ENCODE peak calls at places on chromosome 21, in eight cellular contexts. F, X, A, O, R, Q, T and D are unnamed samples.

GRCh38 chr21:32940079-32941014 is 85.4 kb upstream of the OLIG2 start:
- DNase-seq in F (peak; percentile 5), X (no peak), A (peak; percentile 16), O (no peak), R (peak; percentile 19), Q (no peak), T (no peak), D (peak; percentile 56)

GRCh38 chr21:38995071-38995669 is 188.1 kb downstream of the PSMG1 start:
- DNase-seq in F (no peak), X (no peak), A (no peak), O (no peak), R (no peak), Q (no peak), T (no peak), D (no peak)

GRCh38 chr21:41768371-41769042 is 1.7 kb upstream of the RIPK4 start:
- DNase-seq in F (peak; percentile 28), X (no peak), A (no peak), O (peak; percentile 75), R (peak; percentile 10), Q (peak; percentile 75), T (no peak), D (peak; percentile 96)

GRCh38 chr21:17673261-17674020 is 60.7 kb upstream of the BTG3 start:
- DNase-seq in F (peak; percentile 10), X (no peak), A (no peak), O (no peak), R (no peak), Q (no peak), T (no peak), D (no peak)

GRCh38 chr21:38806942-38807284 is 1.2 kb downstream of the ETS2 start:
- DNase-seq in F (no peak), X (no peak), A (no peak), O (no peak), R (no peak), Q (no peak), T (no peak), D (no peak)

GRCh38 chr21:34365794-34366193 is 2.0 kb downstream of the KCNE2 start:
- DNase-seq in F (no peak), X (no peak), A (no peak), O (no peak), R (no peak), Q (no peak), T (no peak), D (no peak)

GRCh38 chr21:43206231-43207042 is 37.6 kb downstream of the CRYAA start:
- DNase-seq in F (no peak), X (peak; percentile 38), A (no peak), O (peak; percentile 54), R (no peak), Q (peak; percentile 32), T (no peak), D (no peak)

GRCh38 chr21:14554948-14555347 is 8.8 kb upstream of the SAMSN1 start:
- DNase-seq in F (no peak), X (no peak), A (no peak), O (no peak), R (no peak), Q (no peak), T (no peak), D (no peak)

GRCh38 chr21:42846221-42846620 is 33.1 kb downstream of the WDR4 start:
- DNase-seq in F (no peak), X (no peak), A (no peak), O (peak; percentile 51), R (no peak), Q (peak; percentile 46), T (no peak), D (no peak)

GRCh38 chr21:46498335-46499050 is 39.8 kb downstream of the DIP2A start:
- DNase-seq in F (no peak), X (no peak), A (no peak), O (no peak), R (no peak), Q (no peak), T (no peak), D (no peak)

GRCh38 chr21:27104749-27105439 is 138.0 kb upstream of the ADAMTS5 start:
- DNase-seq in F (no peak), X (no peak), A (no peak), O (no peak), R (no peak), Q (no peak), T (no peak), D (no peak)

GRCh38 chr21:21921410-21922232 is 923.4 kb downstream of the NCAM2 start:
- DNase-seq in F (no peak), X (no peak), A (no peak), O (no peak), R (no peak), Q (no peak), T (no peak), D (peak; percentile 5)

GRCh38 chr21:39387461-39388037 is 38.7 kb upstream of the HMGN1 start:
- DNase-seq in F (peak; percentile 86), X (peak; percentile 98), A (peak; percentile 92), O (peak; percentile 98), R (peak; percentile 91), Q (peak; percentile 93), T (peak; percentile 95), D (peak; percentile 84)

GRCh38 chr21:14547834-14548513 is 1.9 kb upstream of the SAMSN1 start:
- DNase-seq in F (no peak), X (no peak), A (no peak), O (no peak), R (no peak), Q (no peak), T (no peak), D (no peak)

GRCh38 chr21:33643658-33644311 is 1.5 kb downstream of the ITSN1 start:
- DNase-seq in F (peak; percentile 3), X (no peak), A (no peak), O (no peak), R (no peak), Q (no peak), T (no peak), D (no peak)

GRCh38 chr21:39850333-39850732 is 16.9 kb upstream of the PCP4 start:
- DNase-seq in F (no peak), X (no peak), A (no peak), O (no peak), R (no peak), Q (no peak), T (no peak), D (no peak)

GRCh38 chr21:41142051-41142795 is 25.7 kb upstream of the BACE2 start:
- DNase-seq in F (peak; percentile 53), X (no peak), A (no peak), O (no peak), R (no peak), Q (peak; percentile 72), T (no peak), D (no peak)

GRCh38 chr21:40516336-40516735 is 330.6 kb downstream of the DSCAM start:
- DNase-seq in F (no peak), X (no peak), A (no peak), O (no peak), R (no peak), Q (peak; percentile 68), T (no peak), D (no peak)

GRCh38 chr21:41466024-41466820 is 40.2 kb downstream of the MX1 start:
- DNase-seq in F (no peak), X (no peak), A (no peak), O (no peak), R (no peak), Q (peak; percentile 49), T (no peak), D (no peak)

GRCh38 chr21:14487490-14488432 is 58.4 kb downstream of the SAMSN1 start:
- DNase-seq in F (no peak), X (no peak), A (no peak), O (no peak), R (no peak), Q (no peak), T (no peak), D (no peak)

GRCh38 chr21:46182548-46183336 is 1.5 kb downstream of the SPATC1L start:
- DNase-seq in F (no peak), X (peak; percentile 67), A (no peak), O (peak; percentile 81), R (no peak), Q (no peak), T (peak; percentile 51), D (no peak)

GRCh38 chr21:28644762-28645161 is 347.9 kb downstream of the LTN1 start:
- DNase-seq in F (no peak), X (no peak), A (no peak), O (no peak), R (no peak), Q (no peak), T (no peak), D (no peak)

GRCh38 chr21:17467392-17467791 is 45.5 kb upstream of the CXADR start:
- DNase-seq in F (no peak), X (no peak), A (no peak), O (no peak), R (no peak), Q (no peak), T (no peak), D (peak; percentile 80)

GRCh38 chr21:31546402-31547155 is 112.9 kb upstream of the SOD1 start:
- DNase-seq in F (no peak), X (no peak), A (no peak), O (peak; percentile 9), R (no peak), Q (no peak), T (no peak), D (no peak)
- H3K9me3 ChIP-seq in F (no peaks in the 10 kb centered on the region), X (no peaks in the 10 kb centered on the region), A (no peaks in the 10 kb centered on the region), O (no peaks in the 10 kb centered on the region), R (no peaks in the 10 kb centered on the region), Q (no peaks in the 10 kb centered on the region), T (no peaks in the 10 kb centered on the region), D (no peaks in the 10 kb centered on the region)

GRCh38 chr21:31753949-31754348 is 22.0 kb upstream of the SCAF4 start:
- DNase-seq in F (no peak), X (no peak), A (no peak), O (no peak), R (no peak), Q (no peak), T (no peak), D (no peak)
- H3K27ac ChIP-seq in F (no peak overlapping the region), X (no peak overlapping the region), A (no peak overlapping the region), O (no peak overlapping the region), R (no peak overlapping the region), Q (no peak overlapping the region), T (no peak overlapping the region), D (no peak overlapping the region)

GRCh38 chr21:44905725-44906084 is 15.0 kb downstream of the ITGB2 start:
- DNase-seq in F (no peak), X (peak; percentile 64), A (no peak), O (no peak), R (no peak), Q (no peak), T (no peak), D (no peak)

GRCh38 chr21:44905016-44905724 is 15.5 kb downstream of the ITGB2 start:
- DNase-seq in F (no peak), X (peak; percentile 51), A (no peak), O (no peak), R (no peak), Q (no peak), T (no peak), D (no peak)

GRCh38 chr21:44903689-44904088 is 17.0 kb downstream of the ITGB2 start:
- DNase-seq in F (no peak), X (peak; percentile 48), A (no peak), O (no peak), R (no peak), Q (no peak), T (peak; percentile 7), D (no peak)

GRCh38 chr21:44903054-44903685 is 17.5 kb downstream of the ITGB2 start:
- DNase-seq in F (no peak), X (peak; percentile 52), A (no peak), O (no peak), R (no peak), Q (no peak), T (no peak), D (no peak)

GRCh38 chr21:44904141-44904923 is 16.4 kb downstream of the ITGB2 start:
- DNase-seq in F (no peak), X (no peak), A (no peak), O (no peak), R (no peak), Q (no peak), T (no peak), D (no peak)
- H3K27me3 ChIP-seq in F (no peaks in the 10 kb centered on the region), X (no peaks in the 10 kb centered on the region), A (no peaks in the 10 kb centered on the region), O (no peaks in the 10 kb centered on the region), R (no peaks in the 10 kb centered on the region), Q (no peaks in the 10 kb centered on the region), T (no peaks in the 10 kb centered on the region), D (no peaks in the 10 kb centered on the region)

GRCh38 chr21:20459838-20460237 is 538.4 kb upstream of the NCAM2 start:
- DNase-seq in F (no peak), X (no peak), A (no peak), O (no peak), R (no peak), Q (no peak), T (no peak), D (no peak)
- H3K9me3 ChIP-seq in F (no peaks in the 10 kb centered on the region), X (no peaks in the 10 kb centered on the region), A (no peaks in the 10 kb centered on the region), O (no peaks in the 10 kb centered on the region), R (no peaks in the 10 kb centered on the region), Q (no peaks in the 10 kb centered on the region), T (no peaks in the 10 kb centered on the region), D (no peaks in the 10 kb centered on the region)